ENCODE peak calls at places on chromosomes 11 and 22, in six cellular contexts. W is GM12891, P is H1, I is GM12892, Z is K562, T is GM12878. B is an unnamed sample.

GRCh38 chr11:33624082-33624481 is 76.5 kb downstream of the C11orf91 start:
- DNase-seq in W (no peak), P (no peak), I (no peak), Z (no peak), T (no peak), B (no peak)

GRCh38 chr11:119470316-119471266 is 47.6 kb upstream of the THY1 start:
- DNase-seq in W (no peak), P (no peak), I (no peak), Z (no peak), T (no peak), B (no peak)

GRCh38 chr11:63680842-63681207 is 475 bp upstream of the RTN3 start:
- DNase-seq in W (no peak), P (no peak), I (no peak), Z (peak; percentile 41), T (no peak), B (no peak)

GRCh38 chr22:38243007-38243775 is 29.6 kb downstream of the TMEM184B start:
- DNase-seq in W (no peak), P (no peak), I (no peak), Z (no peak), T (no peak), B (peak; percentile 74)

GRCh38 chr22:45510376-45511232 is 7.9 kb downstream of the FBLN1 start:
- DNase-seq in W (no peak), P (no peak), I (no peak), Z (no peak), T (no peak), B (no peak)

GRCh38 chr11:120622189-120622912 is 110.8 kb downstream of the GRIK4 start:
- DNase-seq in W (no peak), P (no peak), I (no peak), Z (peak; percentile 25), T (no peak), B (no peak)

GRCh38 chr22:29003975-29004646 is 57.5 kb downstream of the C22orf31 start:
- DNase-seq in W (no peak), P (no peak), I (no peak), Z (peak; percentile 5), T (no peak), B (peak; percentile 43)

GRCh38 chr22:27228771-27229170 is 571.4 kb downstream of the MIAT start:
- DNase-seq in W (no peak), P (no peak), I (no peak), Z (no peak), T (no peak), B (no peak)

GRCh38 chr22:31538815-31539214 is 42.5 kb downstream of the SFI1 start:
- DNase-seq in W (no peak), P (no peak), I (no peak), Z (no peak), T (peak; percentile 58), B (no peak)

GRCh38 chr11:90391756-90392155 is 168.9 kb upstream of the CHORDC1 start:
- DNase-seq in W (no peak), P (no peak), I (no peak), Z (no peak), T (no peak), B (no peak)

GRCh38 chr22:39215430-39216142 is 29.2 kb downstream of the PDGFB start:
- DNase-seq in W (no peak), P (no peak), I (no peak), Z (peak; percentile 35), T (no peak), B (no peak)

GRCh38 chr22:26568207-26568706 is 21.7 kb downstream of the TPST2 start:
- DNase-seq in W (no peak), P (peak; percentile 39), I (no peak), Z (no peak), T (no peak), B (no peak)

GRCh38 chr11:134508219-134508990 is 96.4 kb upstream of the B3GAT1 start:
- DNase-seq in W (no peak), P (no peak), I (no peak), Z (no peak), T (no peak), B (no peak)

GRCh38 chr11:112841719-112842118 is 119.5 kb upstream of the NCAM1 start:
- DNase-seq in W (no peak), P (no peak), I (no peak), Z (no peak), T (no peak), B (no peak)

GRCh38 chr11:78790784-78791183 is 216.1 kb upstream of the NARS2 start:
- DNase-seq in W (no peak), P (no peak), I (no peak), Z (no peak), T (no peak), B (no peak)

GRCh38 chr11:65452806-65453490 is 30.4 kb downstream of the NEAT1 start:
- DNase-seq in W (no peak), P (no peak), I (no peak), Z (no peak), T (no peak), B (no peak)

GRCh38 chr22:27641049-27641790 is 160.3 kb downstream of the MN1 start:
- DNase-seq in W (no peak), P (no peak), I (no peak), Z (no peak), T (no peak), B (no peak)

GRCh38 chr11:9071694-9072093 is 19.7 kb downstream of the SCUBE2 start:
- DNase-seq in W (no peak), P (no peak), I (no peak), Z (no peak), T (no peak), B (no peak)

GRCh38 chr11:119567667-119568582 is 145.0 kb upstream of the THY1 start:
- DNase-seq in W (no peak), P (no peak), I (no peak), Z (peak; percentile 41), T (peak; percentile 56), B (no peak)

GRCh38 chr11:69157822-69158231 is 2.1 kb downstream of the SMIM38 start:
- DNase-seq in W (no peak), P (no peak), I (no peak), Z (no peak), T (no peak), B (no peak)

GRCh38 chr11:69156218-69156639 is 494 bp downstream of the SMIM38 start:
- DNase-seq in W (no peak), P (no peak), I (no peak), Z (peak; percentile 56), T (no peak), B (no peak)

GRCh38 chr11:69158301-69159152 is 2.8 kb downstream of the SMIM38 start:
- DNase-seq in W (no peak), P (no peak), I (no peak), Z (no peak), T (no peak), B (no peak)

GRCh38 chr11:69156673-69157155 is 979 bp downstream of the SMIM38 start:
- DNase-seq in W (no peak), P (no peak), I (no peak), Z (peak; percentile 48), T (no peak), B (peak; percentile 69)

DNA sequence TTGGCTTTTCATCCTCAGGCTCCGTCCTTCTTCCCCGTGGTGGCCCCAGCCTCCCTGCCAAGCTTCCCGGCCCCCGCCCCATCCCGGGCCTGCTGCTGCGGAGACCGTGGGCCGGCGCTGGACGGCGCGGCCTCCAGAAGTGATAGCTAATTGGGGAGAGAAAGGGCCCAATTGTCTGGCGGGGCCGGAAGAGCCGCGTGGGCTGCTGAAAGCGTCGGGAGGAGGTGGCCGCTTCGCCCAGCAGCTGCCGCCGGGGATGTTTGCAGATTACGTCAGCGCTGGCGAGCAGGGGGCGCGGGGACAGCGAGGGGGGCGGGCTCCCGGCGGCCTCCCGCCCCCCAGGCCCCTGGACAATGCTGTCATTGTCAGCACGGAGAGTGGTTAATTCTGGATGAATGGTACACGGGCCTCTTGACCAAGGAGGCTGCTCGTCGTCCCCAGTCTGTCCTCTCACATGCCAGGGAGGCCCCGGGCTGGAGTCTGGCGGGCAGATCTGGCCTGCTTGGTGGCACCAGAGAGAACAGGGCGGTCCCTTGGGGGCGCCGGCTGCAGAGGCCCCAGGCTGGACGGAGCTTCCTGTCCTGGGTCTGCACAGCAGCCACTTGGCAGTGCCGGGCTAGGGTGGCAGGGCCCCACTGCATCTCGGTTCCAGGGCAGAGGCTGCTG is 1.6 kb downstream of the SMIM38 start:
- DNase-seq in W (no peak), P (no peak), I (peak; percentile 64), Z (peak; percentile 32), T (no peak), B (peak; percentile 91)
- TF ChIP-seq TAF1 in W (no peak), P (no peak), I (peak; percentile 37), Z (no peak), T (no peak), B (no peak)

GRCh38 chr11:122656073-122656630 is 630 bp downstream of the UBASH3B start:
- DNase-seq in W (peak; percentile 54), P (no peak), I (peak; percentile 42), Z (peak; percentile 19), T (no peak), B (no peak)

GRCh38 chr11:122656631-122657101 is 1.1 kb downstream of the UBASH3B start:
- DNase-seq in W (peak; percentile 27), P (no peak), I (peak; percentile 40), Z (no peak), T (no peak), B (no peak)

GRCh38 chr11:122652495-122652894 is 3.0 kb upstream of the UBASH3B start:
- DNase-seq in W (no peak), P (no peak), I (no peak), Z (no peak), T (no peak), B (peak; percentile 55)

GRCh38 chr11:122653911-122654310 is 1.6 kb upstream of the UBASH3B start:
- DNase-seq in W (no peak), P (no peak), I (no peak), Z (no peak), T (no peak), B (no peak)

DNA sequence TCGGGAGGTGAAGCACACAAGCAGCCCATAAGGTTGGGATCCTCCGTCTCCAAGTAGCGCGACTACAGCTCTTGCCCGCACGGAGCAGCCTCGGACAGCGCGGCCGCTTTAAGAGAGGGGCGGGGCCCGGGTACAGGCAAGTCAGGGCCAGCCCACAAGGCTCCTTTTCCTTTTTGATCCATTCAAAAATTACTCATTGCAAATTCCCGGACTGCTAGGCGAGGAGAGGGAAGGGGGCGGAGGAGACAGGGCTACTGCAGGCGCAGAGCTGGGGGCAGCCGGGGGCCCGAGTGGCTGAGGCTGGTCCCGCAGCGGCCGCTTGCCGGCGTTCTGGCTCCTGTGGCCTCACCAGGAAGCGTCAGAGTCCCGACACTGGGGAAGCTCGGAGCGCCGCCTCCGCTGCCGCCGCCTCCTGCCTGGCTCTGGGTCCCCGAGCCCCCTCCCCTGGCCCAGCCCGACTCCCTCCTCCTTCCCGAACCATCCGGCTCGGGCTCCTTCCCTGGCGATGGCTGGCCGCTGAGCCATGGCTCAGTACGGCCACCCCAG is at the start of gene UBASH3B:
- DNase-seq in W (peak; percentile 64), P (no peak), I (peak; percentile 59), Z (peak; percentile 45), T (no peak), B (peak; percentile 47)
- TF ChIP-seq TAF1 in W (no peak), P (peak; percentile 48), I (no peak), Z (no peak), T (no peak), B (peak; percentile 33)

DNA sequence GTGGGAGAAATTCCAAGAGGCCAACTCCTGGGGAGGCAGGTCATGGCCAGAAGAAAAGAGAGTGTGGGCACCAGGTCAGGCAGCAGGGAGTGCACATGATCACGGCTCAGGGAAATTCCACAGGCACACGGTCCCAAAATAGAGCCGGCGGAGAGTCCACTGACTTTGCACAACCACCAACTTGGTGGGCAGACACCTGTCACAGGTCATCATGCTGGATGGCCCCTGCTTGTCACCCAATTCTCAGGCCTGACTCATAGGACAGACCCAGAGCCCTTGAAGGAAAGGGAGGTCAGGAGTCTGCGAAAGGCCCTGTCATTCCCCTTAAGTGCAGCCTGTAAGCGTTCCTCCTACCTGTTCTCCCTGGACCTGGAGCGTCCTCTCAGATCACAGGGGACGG is 15.8 kb downstream of the APOL2 start:
- DNase-seq in W (no peak), P (no peak), I (no peak), Z (no peak), T (no peak), B (no peak)
- TF ChIP-seq TAF1 in W (no peak), P (no peak), I (no peak), Z (no peak), T (no peak), B (no peak)

GRCh38 chr11:68261006-68261405 is 10.8 kb downstream of the C11orf24 start:
- DNase-seq in W (no peak), P (no peak), I (no peak), Z (no peak), T (no peak), B (no peak)
- TF ChIP-seq TAF1 in W (no peak), P (no peak), I (no peak), Z (no peak), T (no peak), B (no peak)

B was measured in HepG2.